ENCODE peak calls at places on chromosomes 5 and 9, in four cellular contexts. S, W, T and D are unnamed samples.

GRCh38 chr5:141330299-141331080 is at the start of gene PCDHGA1:
- DNase-seq in S (no peak), W (no peak), T (peak; percentile 25), D (peak; percentile 35)

GRCh38 chr9:94909250-94909894 is 182.9 kb downstream of the AOPEP start:
- DNase-seq in S (no peak), W (no peak), T (no peak), D (no peak)

GRCh38 chr5:143406408-143406807 is 2.9 kb upstream of the NR3C1 start:
- DNase-seq in S (no peak), W (no peak), T (no peak), D (no peak)

GRCh38 chr5:80503641-80504040 is 15.7 kb downstream of the FAM151B start:
- DNase-seq in S (no peak), W (no peak), T (no peak), D (no peak)

GRCh38 chr9:20601292-20601691 is 21.0 kb downstream of the MLLT3 start:
- DNase-seq in S (no peak), W (no peak), T (no peak), D (no peak)

GRCh38 chr5:133370281-133370890 is 242.0 kb downstream of the FSTL4 start:
- DNase-seq in S (no peak), W (no peak), T (no peak), D (no peak)

GRCh38 chr5:154358410-154359221 is 87.2 kb upstream of the SAP30L start:
- DNase-seq in S (no peak), W (no peak), T (no peak), D (no peak)

GRCh38 chr5:5344606-5345005 is 77.9 kb upstream of the ICE1 start:
- DNase-seq in S (no peak), W (no peak), T (no peak), D (no peak)

GRCh38 chr9:108186996-108187395 is 668.8 kb downstream of the ACTL7B start:
- DNase-seq in S (no peak), W (no peak), T (no peak), D (no peak)

GRCh38 chr5:123088031-123088805 is 823 bp upstream of the PRDM6 start:
- DNase-seq in S (no peak), W (no peak), T (no peak), D (peak; percentile 68)

GRCh38 chr5:163893301-163893700 is 387.9 kb downstream of the MAT2B start:
- DNase-seq in S (no peak), W (no peak), T (no peak), D (no peak)

GRCh38 chr9:34907044-34907443 is 51.0 kb upstream of the PHF24 start:
- DNase-seq in S (no peak), W (no peak), T (no peak), D (no peak)
- TF ChIP-seq NRF1 in S (no peak), W (no peak), T (no peak), D (no peak)

GRCh38 chr5:60510663-60511062 is 189.3 kb downstream of the DEPDC1B start:
- DNase-seq in S (no peak), W (no peak), T (no peak), D (no peak)
- TF ChIP-seq NRF1 in S (no peak), W (no peak), T (no peak), D (no peak)

GRCh38 chr5:16837305-16837704 is 98.8 kb downstream of the MYO10 start:
- DNase-seq in S (no peak), W (no peak), T (no peak), D (no peak)
- TF ChIP-seq NRF1 in S (no peak), W (no peak), T (no peak), D (no peak)

GRCh38 chr9:123174079-123174478 is 94.3 kb downstream of the STRBP start:
- DNase-seq in S (no peak), W (no peak), T (no peak), D (no peak)

GRCh38 chr9:123176949-123177348 is 91.4 kb downstream of the STRBP start:
- DNase-seq in S (no peak), W (no peak), T (no peak), D (no peak)

GRCh38 chr9:123176230-123176629 is 92.2 kb downstream of the STRBP start:
- DNase-seq in S (peak; percentile 12), W (no peak), T (no peak), D (no peak)

GRCh38 chr9:123169926-123170325 is 98.5 kb downstream of the STRBP start:
- DNase-seq in S (peak; percentile 9), W (no peak), T (no peak), D (no peak)

GRCh38 chr9:123174887-123175518 is 93.4 kb downstream of the STRBP start:
- DNase-seq in S (peak; percentile 75), W (peak; percentile 17), T (no peak), D (no peak)
- TF ChIP-seq NRF1 in S (no peak), W (no peak), T (no peak), D (no peak)

GRCh38 chr5:60473654-60474053 is 226.3 kb downstream of the DEPDC1B start:
- DNase-seq in S (no peak), W (no peak), T (no peak), D (no peak)

DNA sequence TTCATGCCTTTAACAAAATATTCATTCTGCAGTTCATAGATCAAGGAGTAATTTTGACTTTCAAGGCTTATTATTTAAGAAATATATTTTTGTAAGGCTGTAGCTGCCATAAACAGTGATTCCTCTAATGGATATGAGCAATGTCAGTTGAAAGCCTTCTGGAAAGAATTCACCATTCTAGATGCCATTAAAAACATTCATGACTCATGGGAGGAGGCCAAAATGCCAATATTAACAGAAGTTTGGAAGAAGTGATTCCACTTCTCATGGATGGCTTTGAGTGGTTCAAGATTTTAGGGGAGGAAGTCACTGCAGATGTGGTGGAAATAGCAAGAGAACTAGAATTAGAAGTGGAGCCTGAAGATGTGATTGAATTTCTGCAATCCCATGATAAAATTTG is 229.1 kb downstream of the DEPDC1B start:
- DNase-seq in S (no peak), W (no peak), T (no peak), D (no peak)
- TF ChIP-seq NRF1 in S (no peak), W (no peak), T (no peak), D (no peak)

DNA sequence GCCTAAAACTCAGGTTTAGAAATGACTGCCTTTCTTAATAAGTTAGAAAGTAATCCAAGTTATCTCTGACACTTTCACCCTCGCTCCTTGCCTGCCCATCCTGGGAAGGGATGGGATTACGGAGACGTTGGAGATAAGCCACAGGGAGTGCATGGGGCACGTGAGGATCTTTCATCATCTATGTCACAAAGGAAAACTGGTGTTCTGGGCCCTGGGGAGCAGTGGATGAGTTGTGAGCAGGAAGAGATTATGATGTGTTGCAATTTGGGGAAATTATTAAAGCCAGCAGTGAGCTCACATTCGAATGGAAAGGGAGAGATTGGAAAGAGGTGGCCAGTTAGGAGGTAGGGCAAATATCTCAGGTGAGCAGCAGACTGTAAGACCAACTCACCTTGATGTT is 12.8 kb downstream of the AFAP1L1 start:
- DNase-seq in S (no peak), W (no peak), T (no peak), D (no peak)
- TF ChIP-seq NRF1 in S (no peak), W (no peak), T (no peak), D (no peak)

DNA sequence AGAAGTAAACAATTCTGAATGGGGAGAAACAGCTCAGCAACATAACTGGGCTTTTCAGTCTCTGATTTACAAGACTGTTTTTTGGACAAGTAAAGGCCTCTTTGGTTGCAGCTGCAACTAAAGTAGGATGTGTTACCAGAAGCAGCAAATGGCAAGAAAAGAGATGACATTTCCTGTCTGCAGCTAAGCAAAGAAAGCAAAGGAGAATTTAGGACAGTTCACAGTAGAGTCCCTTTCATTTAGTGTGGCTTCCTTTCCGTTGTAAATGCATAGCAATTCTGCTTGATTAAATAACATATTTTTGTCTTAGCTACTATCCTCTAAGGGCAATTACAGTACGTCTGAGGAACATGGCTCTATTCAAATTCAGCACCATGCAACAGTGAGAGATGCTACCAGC is 107.9 kb downstream of the SEMA6A start:
- DNase-seq in S (no peak), W (no peak), T (no peak), D (no peak)
- TF ChIP-seq NRF1 in S (no peak), W (no peak), T (no peak), D (no peak)

DNA sequence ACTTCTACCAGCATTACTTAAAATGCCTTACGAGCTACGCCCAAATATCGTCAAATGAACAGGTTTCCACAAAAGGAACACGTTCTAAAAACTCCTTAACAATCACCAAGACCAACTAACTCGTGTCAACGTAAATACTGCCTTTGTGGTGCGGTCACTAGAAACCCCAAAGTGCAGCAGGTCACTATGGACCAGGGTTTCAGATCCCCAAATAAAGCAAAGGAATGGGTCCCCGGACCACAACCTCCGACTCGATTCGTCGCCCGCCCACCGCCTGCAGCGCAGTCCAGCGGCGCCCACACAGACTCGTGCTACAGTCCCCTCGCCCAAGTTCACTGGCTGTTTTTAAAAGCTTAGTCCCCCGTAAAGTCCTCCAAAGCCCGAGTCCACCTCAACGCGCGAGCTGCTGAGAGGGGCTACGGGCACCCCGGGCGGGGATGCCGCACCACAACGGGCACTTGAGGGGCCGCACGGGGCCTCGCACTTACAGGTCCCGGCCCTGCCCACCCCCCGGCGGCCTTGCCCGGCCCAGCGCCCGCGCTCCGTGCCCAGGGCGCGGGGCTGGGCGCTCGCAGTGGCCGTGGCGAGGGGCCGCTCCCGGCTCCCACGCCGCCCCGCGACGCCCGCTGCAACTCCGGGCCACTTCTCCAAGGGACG is 1.1 kb downstream of the NFIB start:
- DNase-seq in S (no peak), W (no peak), T (peak; percentile 7), D (peak; percentile 63)
- TF ChIP-seq NRF1 in S (no peak), W (no peak), T (no peak), D (no peak)